ENCODE peak calls at places on chromosome 20, in eight cellular contexts. F, N, R, Q, T, M, B and A are unnamed samples.

GRCh38 chr20:33093582-33093981 is 14.1 kb downstream of the BPIFB4 start:
- DNase-seq in N (no peak), B (no peak), M (no peak), F (no peak), R (no peak), T (no peak), Q (no peak), A (no peak)

GRCh38 chr20:63628246-63628975 is 1.5 kb upstream of the GMEB2 start:
- DNase-seq in M (no peak), B (peak), R (peak), T (peak), N (peak), Q (peak), F (peak), A (peak)

GRCh38 chr20:45052698-45053440 is 48.1 kb downstream of the KCNS1 start:
- DNase-seq in B (peak), M (no peak), R (peak), F (no peak), T (no peak), Q (peak), N (no peak), A (peak)

GRCh38 chr20:14644698-14645097 is 307.3 kb upstream of the FLRT3 start:
- DNase-seq in R (no peak), T (no peak), B (no peak), N (no peak), Q (no peak), M (no peak), F (no peak), A (no peak)

GRCh38 chr20:33477386-33478234 is 12.3 kb upstream of the CBFA2T2 start:
- DNase-seq in F (no peak), R (no peak), T (no peak), B (no peak), N (no peak), M (no peak), Q (no peak), A (no peak)

GRCh38 chr20:62846528-62846890 is 15.1 kb downstream of the TCFL5 start:
- DNase-seq in B (no peak), R (no peak), Q (no peak), M (no peak), F (no peak), T (no peak), N (no peak), A (no peak)

GRCh38 chr20:15446373-15446772 is 1109.0 kb upstream of the FLRT3 start:
- DNase-seq in N (no peak), T (no peak), Q (no peak), M (no peak), B (no peak), F (peak), R (peak), A (no peak)

GRCh38 chr20:17936306-17936790 is 32.2 kb downstream of the SNX5 start:
- DNase-seq in T (no peak), F (peak), R (peak), Q (peak), N (no peak), B (no peak), M (no peak), A (no peak)